ENCODE peak calls at places on chromosomes 16 and 17, in eight cellular contexts. G is CD8-positive, alpha-beta memory T cell; K is AG04450; C is esophagus muscularis mucosa; S is pulmonary artery endothelial cell; A is left cardiac atrium; I is AG08396; O is nucleus accumbens. X is an unnamed sample.

GRCh38 chr16:7405166-7405565 is 72.5 kb downstream of the RBFOX1 start:
- DNase-seq in G (no peak), K (no peak), C (no peak), S (no peak), A (peak), I (peak), O (peak), X (no peak)

GRCh38 chr17:68580236-68580903 is 20.8 kb downstream of the FAM20A start:
- DNase-seq in G (no peak), K (no peak), C (no peak), S (no peak), A (peak), I (peak), O (no peak), X (no peak)

GRCh38 chr17:36131436-36131835 is 27.8 kb downstream of the CCL4 start:
- DNase-seq in G (no peak), K (no peak), C (no peak), S (no peak), A (no peak), I (no peak), O (no peak), X (no peak)

GRCh38 chr16:4505356-4506153 is 29.4 kb downstream of the HMOX2 start:
- DNase-seq in G (peak), K (no peak), C (no peak), S (no peak), A (no peak), I (no peak), O (peak), X (no peak)

GRCh38 chr17:2792541-2793169 is 3.6 kb upstream of the RAP1GAP2 start:
- DNase-seq in G (peak), K (no peak), C (no peak), S (no peak), A (no peak), I (no peak), O (no peak), X (no peak)

GRCh38 chr17:2053380-2054261 is 1.3 kb upstream of the HIC1 start:
- DNase-seq in G (peak), K (no peak), C (peak), S (no peak), A (peak), I (peak), O (peak), X (no peak)

GRCh38 chr17:83180996-83181481 is 101.6 kb downstream of the METRNL start:
- DNase-seq in G (no peak), K (no peak), C (peak), S (no peak), A (no peak), I (no peak), O (no peak), X (no peak)

GRCh38 chr16:10616395-10616743 is 36.0 kb upstream of the EMP2 start:
- DNase-seq in G (no peak), K (no peak), C (no peak), S (no peak), A (no peak), I (no peak), O (no peak), X (no peak)

GRCh38 chr16:30518552-30518951 is 7.8 kb downstream of the ZNF768 start:
- DNase-seq in G (no peak), K (no peak), C (no peak), S (no peak), A (no peak), I (no peak), O (no peak), X (no peak)

GRCh38 chr17:652310-652709 is 62.3 kb downstream of the VPS53 start:
- DNase-seq in G (no peak), K (no peak), C (peak), S (no peak), A (peak), I (no peak), O (peak), X (no peak)

X was measured in dermis microvascular lymphatic vessel endothelial cell.